ENCODE peak calls at places on chromosomes 2 and 18, in ten cellular contexts. One of them, this sample, is unnamed.

GRCh38 chr2:168851674-168852320 is 38.4 kb downstream of the SPC25 start:
- DNase-seq in astrocyte: peak; percentile 79
- DNase-seq in MM.1S: no peak
- DNase-seq in HCT116: peak; percentile 29
- DNase-seq in CD8-positive, alpha-beta memory T cell: no peak
- DNase-seq in tibial nerve: no peak
- DNase-seq in iPS DF 6.9: no peak
- DNase-seq in tibial artery: no peak
- DNase-seq in body of pancreas: no peak
- DNase-seq in esophagus squamous epithelium: no peak
- DNase-seq in this sample: peak; percentile 59

GRCh38 chr18:34710430-34711386 is 610 bp downstream of the DTNA start:
- DNase-seq in esophagus squamous epithelium: no peak
- DNase-seq in iPS DF 6.9: no peak
- DNase-seq in HCT116: no peak
- DNase-seq in tibial nerve: no peak
- DNase-seq in MM.1S: no peak
- DNase-seq in astrocyte: peak; percentile 47
- DNase-seq in body of pancreas: no peak
- DNase-seq in tibial artery: no peak
- DNase-seq in CD8-positive, alpha-beta memory T cell: no peak
- DNase-seq in this sample: no peak

GRCh38 chr2:70094978-70095832 is 7.9 kb downstream of the PCBP1 start:
- DNase-seq in astrocyte: peak; percentile 15
- DNase-seq in tibial nerve: peak; percentile 48
- DNase-seq in CD8-positive, alpha-beta memory T cell: no peak
- DNase-seq in tibial artery: peak; percentile 79
- DNase-seq in body of pancreas: peak; percentile 88
- DNase-seq in iPS DF 6.9: no peak
- DNase-seq in esophagus squamous epithelium: peak; percentile 22
- DNase-seq in HCT116: no peak
- DNase-seq in MM.1S: peak; percentile 81
- DNase-seq in this sample: no peak

GRCh38 chr2:111697560-111697959 is 186.4 kb downstream of the ANAPC1 start:
- DNase-seq in tibial nerve: no peak
- DNase-seq in astrocyte: no peak
- DNase-seq in body of pancreas: no peak
- DNase-seq in esophagus squamous epithelium: no peak
- DNase-seq in HCT116: no peak
- DNase-seq in CD8-positive, alpha-beta memory T cell: no peak
- DNase-seq in MM.1S: no peak
- DNase-seq in tibial artery: no peak
- DNase-seq in iPS DF 6.9: no peak
- DNase-seq in this sample: no peak

GRCh38 chr2:22037274-22037673 is 913.5 kb downstream of the TDRD15 start:
- DNase-seq in tibial artery: no peak
- DNase-seq in astrocyte: no peak
- DNase-seq in HCT116: no peak
- DNase-seq in iPS DF 6.9: no peak
- DNase-seq in MM.1S: no peak
- DNase-seq in body of pancreas: no peak
- DNase-seq in CD8-positive, alpha-beta memory T cell: no peak
- DNase-seq in tibial nerve: no peak
- DNase-seq in esophagus squamous epithelium: no peak
- DNase-seq in this sample: no peak

GRCh38 chr2:207122914-207123744 is 42.6 kb downstream of the KLF7 start:
- DNase-seq in iPS DF 6.9: no peak
- DNase-seq in tibial artery: no peak
- DNase-seq in CD8-positive, alpha-beta memory T cell: no peak
- DNase-seq in body of pancreas: no peak
- DNase-seq in esophagus squamous epithelium: no peak
- DNase-seq in astrocyte: no peak
- DNase-seq in MM.1S: no peak
- DNase-seq in HCT116: peak; percentile 59
- DNase-seq in tibial nerve: no peak
- DNase-seq in this sample: no peak

GRCh38 chr2:238720232-238720672 is 127.6 kb upstream of the TWIST2 start:
- DNase-seq in HCT116: peak; percentile 52
- DNase-seq in astrocyte: no peak
- DNase-seq in CD8-positive, alpha-beta memory T cell: no peak
- DNase-seq in tibial artery: peak; percentile 65
- DNase-seq in MM.1S: peak; percentile 47
- DNase-seq in esophagus squamous epithelium: no peak
- DNase-seq in tibial nerve: peak; percentile 69
- DNase-seq in iPS DF 6.9: no peak
- DNase-seq in body of pancreas: peak; percentile 35
- DNase-seq in this sample: no peak

GRCh38 chr18:55795101-55795669 is 207.2 kb upstream of the TCF4 start:
- DNase-seq in iPS DF 6.9: no peak
- DNase-seq in esophagus squamous epithelium: no peak
- DNase-seq in CD8-positive, alpha-beta memory T cell: no peak
- DNase-seq in tibial nerve: no peak
- DNase-seq in astrocyte: no peak
- DNase-seq in tibial artery: no peak
- DNase-seq in HCT116: no peak
- DNase-seq in body of pancreas: no peak
- DNase-seq in MM.1S: no peak
- DNase-seq in this sample: no peak

GRCh38 chr2:260507-261161 is 3.2 kb downstream of the SH3YL1 start:
- DNase-seq in MM.1S: no peak
- DNase-seq in tibial nerve: no peak
- DNase-seq in esophagus squamous epithelium: no peak
- DNase-seq in body of pancreas: no peak
- DNase-seq in CD8-positive, alpha-beta memory T cell: no peak
- DNase-seq in tibial artery: no peak
- DNase-seq in HCT116: no peak
- DNase-seq in iPS DF 6.9: no peak
- DNase-seq in astrocyte: no peak
- DNase-seq in this sample: no peak

GRCh38 chr2:39068757-39069515 is 51.9 kb downstream of the SOS1 start:
- DNase-seq in CD8-positive, alpha-beta memory T cell: no peak
- DNase-seq in astrocyte: peak; percentile 33
- DNase-seq in iPS DF 6.9: no peak
- DNase-seq in tibial artery: no peak
- DNase-seq in tibial nerve: no peak
- DNase-seq in esophagus squamous epithelium: no peak
- DNase-seq in body of pancreas: no peak
- DNase-seq in HCT116: no peak
- DNase-seq in MM.1S: no peak
- DNase-seq in this sample: no peak

DNA sequence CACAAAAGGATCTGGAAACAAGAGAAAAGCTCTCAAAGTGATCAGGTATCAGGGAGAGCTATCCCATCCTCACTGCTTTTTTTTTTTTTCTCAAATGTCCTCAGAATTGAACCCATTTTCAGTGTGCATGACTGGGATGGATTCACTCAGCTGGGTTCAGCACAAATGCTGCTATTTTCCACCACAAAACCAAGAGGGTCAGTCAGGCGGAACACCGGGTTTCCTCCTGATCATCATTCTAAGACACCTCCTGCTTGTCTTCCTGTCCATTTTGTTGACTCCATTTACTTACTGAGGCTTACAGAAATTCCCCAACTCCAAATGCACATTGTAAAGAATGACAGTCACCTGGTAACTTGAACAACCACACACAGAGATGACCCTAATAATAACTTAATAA is 39.9 kb downstream of the CYRIA start:
- DNase-seq in iPS DF 6.9: no peak
- DNase-seq in astrocyte: no peak
- DNase-seq in MM.1S: no peak
- DNase-seq in CD8-positive, alpha-beta memory T cell: no peak
- DNase-seq in body of pancreas: no peak
- DNase-seq in esophagus squamous epithelium: no peak
- DNase-seq in tibial artery: no peak
- DNase-seq in tibial nerve: no peak
- DNase-seq in HCT116: no peak
- DNase-seq in this sample: peak; percentile 84
- H3K27ac ChIP-seq in iPS DF 6.9: no peak overlapping the region
- H3K27ac ChIP-seq in astrocyte: no peak overlapping the region
- H3K27ac ChIP-seq in MM.1S: no peak overlapping the region
- H3K27ac ChIP-seq in CD8-positive, alpha-beta memory T cell: peak overlapping the region; percentile 18
- H3K27ac ChIP-seq in body of pancreas: no peak overlapping the region
- H3K27ac ChIP-seq in esophagus squamous epithelium: no peak overlapping the region
- H3K27ac ChIP-seq in tibial artery: no peak overlapping the region
- H3K27ac ChIP-seq in tibial nerve: peak overlapping the region; percentile 67
- H3K27ac ChIP-seq in HCT116: no peak overlapping the region
- H3K27ac ChIP-seq in this sample: peak overlapping the region; percentile 80

GRCh38 chr2:123532999-123533398 is 492.1 kb upstream of the CNTNAP5 start:
- DNase-seq in MM.1S: no peak
- DNase-seq in tibial nerve: no peak
- DNase-seq in CD8-positive, alpha-beta memory T cell: no peak
- DNase-seq in tibial artery: no peak
- DNase-seq in esophagus squamous epithelium: no peak
- DNase-seq in astrocyte: no peak
- DNase-seq in HCT116: no peak
- DNase-seq in body of pancreas: no peak
- DNase-seq in iPS DF 6.9: no peak
- DNase-seq in this sample: no peak
- H3K9me3 ChIP-seq in MM.1S: no peaks in the 10 kb centered on the region
- H3K9me3 ChIP-seq in tibial nerve: no peaks in the 10 kb centered on the region
- H3K9me3 ChIP-seq in CD8-positive, alpha-beta memory T cell: no peaks in the 10 kb centered on the region
- H3K9me3 ChIP-seq in tibial artery: no peaks in the 10 kb centered on the region
- H3K9me3 ChIP-seq in esophagus squamous epithelium: no peaks in the 10 kb centered on the region
- H3K9me3 ChIP-seq in astrocyte: no peaks in the 10 kb centered on the region
- H3K9me3 ChIP-seq in HCT116: peaks cover 21% of the 10 kb centered on the region
- H3K9me3 ChIP-seq in body of pancreas: no peaks in the 10 kb centered on the region
- H3K9me3 ChIP-seq in iPS DF 6.9: no peaks in the 10 kb centered on the region
- H3K9me3 ChIP-seq in this sample: no peaks in the 10 kb centered on the region

DNA sequence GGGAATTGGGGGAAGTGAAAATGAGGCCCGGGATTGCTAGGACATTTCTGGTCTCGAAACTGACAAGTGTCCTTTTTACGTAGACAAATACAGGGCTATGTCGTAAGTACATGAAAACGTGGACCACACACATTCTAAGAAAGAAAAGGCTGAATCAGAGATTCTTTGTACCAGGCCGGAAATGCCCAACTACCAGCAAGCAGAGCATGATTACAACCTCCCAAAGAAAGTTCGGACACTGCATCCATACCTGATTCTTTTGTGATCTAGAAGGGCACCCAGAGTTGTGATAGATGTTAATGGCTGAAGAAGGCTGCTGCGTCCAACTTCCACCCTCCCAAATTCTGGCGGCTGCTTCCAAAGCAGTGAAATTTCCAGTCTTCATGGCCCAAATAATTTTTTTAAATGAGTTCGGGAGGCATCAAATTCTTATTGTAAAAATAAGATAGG is 1.7 kb downstream of the RBMS1 start:
- DNase-seq in astrocyte: peak; percentile 79
- DNase-seq in MM.1S: peak; percentile 58
- DNase-seq in esophagus squamous epithelium: no peak
- DNase-seq in tibial nerve: peak; percentile 38
- DNase-seq in body of pancreas: no peak
- DNase-seq in HCT116: no peak
- DNase-seq in tibial artery: no peak
- DNase-seq in CD8-positive, alpha-beta memory T cell: no peak
- DNase-seq in iPS DF 6.9: no peak
- DNase-seq in this sample: no peak
- H3K27ac ChIP-seq in astrocyte: peak overlapping the region; percentile 84
- H3K27ac ChIP-seq in MM.1S: peak overlapping the region; percentile 71
- H3K27ac ChIP-seq in esophagus squamous epithelium: peak overlapping the region; percentile 97
- H3K27ac ChIP-seq in tibial nerve: peak overlapping the region; percentile 98
- H3K27ac ChIP-seq in body of pancreas: peak overlapping the region; percentile 86
- H3K27ac ChIP-seq in HCT116: no peak overlapping the region
- H3K27ac ChIP-seq in tibial artery: peak overlapping the region; percentile 97
- H3K27ac ChIP-seq in CD8-positive, alpha-beta memory T cell: no peak overlapping the region
- H3K27ac ChIP-seq in iPS DF 6.9: no peak overlapping the region
- H3K27ac ChIP-seq in this sample: peak overlapping the region; percentile 84

GRCh38 chr18:72342933-72343332 is 201.2 kb downstream of the CBLN2 start:
- DNase-seq in tibial artery: no peak
- DNase-seq in body of pancreas: no peak
- DNase-seq in esophagus squamous epithelium: no peak
- DNase-seq in MM.1S: no peak
- DNase-seq in CD8-positive, alpha-beta memory T cell: no peak
- DNase-seq in astrocyte: peak; percentile 2
- DNase-seq in HCT116: no peak
- DNase-seq in tibial nerve: no peak
- DNase-seq in iPS DF 6.9: no peak
- DNase-seq in this sample: no peak
- H3K9me3 ChIP-seq in tibial artery: no peaks in the 10 kb centered on the region
- H3K9me3 ChIP-seq in body of pancreas: no peaks in the 10 kb centered on the region
- H3K9me3 ChIP-seq in esophagus squamous epithelium: no peaks in the 10 kb centered on the region
- H3K9me3 ChIP-seq in MM.1S: no peaks in the 10 kb centered on the region
- H3K9me3 ChIP-seq in CD8-positive, alpha-beta memory T cell: no peaks in the 10 kb centered on the region
- H3K9me3 ChIP-seq in astrocyte: no peaks in the 10 kb centered on the region
- H3K9me3 ChIP-seq in HCT116: peaks cover 35% of the 10 kb centered on the region
- H3K9me3 ChIP-seq in tibial nerve: no peaks in the 10 kb centered on the region
- H3K9me3 ChIP-seq in iPS DF 6.9: no peaks in the 10 kb centered on the region
- H3K9me3 ChIP-seq in this sample: no peaks in the 10 kb centered on the region

GRCh38 chr2:109690822-109691541 is 76.8 kb downstream of the SOWAHC start:
- DNase-seq in HCT116: no peak
- DNase-seq in MM.1S: no peak
- DNase-seq in esophagus squamous epithelium: no peak
- DNase-seq in tibial artery: peak; percentile 44
- DNase-seq in body of pancreas: peak; percentile 63
- DNase-seq in CD8-positive, alpha-beta memory T cell: no peak
- DNase-seq in iPS DF 6.9: no peak
- DNase-seq in astrocyte: peak; percentile 53
- DNase-seq in tibial nerve: no peak
- DNase-seq in this sample: no peak

GRCh38 chr2:109692013-109692738 is 78.0 kb downstream of the SOWAHC start:
- DNase-seq in astrocyte: no peak
- DNase-seq in tibial artery: no peak
- DNase-seq in CD8-positive, alpha-beta memory T cell: no peak
- DNase-seq in body of pancreas: no peak
- DNase-seq in MM.1S: no peak
- DNase-seq in iPS DF 6.9: no peak
- DNase-seq in HCT116: no peak
- DNase-seq in tibial nerve: no peak
- DNase-seq in esophagus squamous epithelium: no peak
- DNase-seq in this sample: peak; percentile 43

GRCh38 chr2:109690457-109690821 is 76.3 kb downstream of the SOWAHC start:
- DNase-seq in body of pancreas: no peak
- DNase-seq in astrocyte: no peak
- DNase-seq in MM.1S: no peak
- DNase-seq in HCT116: no peak
- DNase-seq in iPS DF 6.9: no peak
- DNase-seq in esophagus squamous epithelium: no peak
- DNase-seq in tibial nerve: no peak
- DNase-seq in tibial artery: no peak
- DNase-seq in CD8-positive, alpha-beta memory T cell: no peak
- DNase-seq in this sample: peak; percentile 79

GRCh38 chr2:109689182-109689935 is 75.2 kb downstream of the SOWAHC start:
- DNase-seq in esophagus squamous epithelium: no peak
- DNase-seq in CD8-positive, alpha-beta memory T cell: no peak
- DNase-seq in MM.1S: no peak
- DNase-seq in tibial artery: no peak
- DNase-seq in body of pancreas: no peak
- DNase-seq in iPS DF 6.9: no peak
- DNase-seq in HCT116: no peak
- DNase-seq in tibial nerve: no peak
- DNase-seq in astrocyte: no peak
- DNase-seq in this sample: no peak

DNA sequence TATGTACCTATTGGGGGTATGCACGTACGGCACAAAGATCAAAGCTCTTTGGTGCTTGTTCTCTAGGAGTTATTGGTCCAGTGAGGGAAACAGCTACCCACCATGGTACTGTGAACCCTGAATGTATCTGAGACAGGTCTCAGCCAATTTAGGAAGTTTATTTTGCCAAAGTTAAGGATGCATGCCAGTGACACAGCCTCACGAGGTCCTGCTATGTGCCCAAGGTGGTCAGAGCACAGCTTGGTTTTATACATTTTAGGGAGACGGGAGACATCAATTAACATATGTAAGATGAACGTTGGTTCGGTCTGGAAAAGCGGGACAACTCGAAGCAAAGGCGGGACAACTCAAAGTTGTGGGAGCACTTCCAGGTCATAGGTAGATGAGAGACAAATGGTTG is 75.8 kb downstream of the SOWAHC start:
- DNase-seq in HCT116: no peak
- DNase-seq in MM.1S: no peak
- DNase-seq in tibial nerve: no peak
- DNase-seq in esophagus squamous epithelium: no peak
- DNase-seq in body of pancreas: no peak
- DNase-seq in iPS DF 6.9: no peak
- DNase-seq in tibial artery: no peak
- DNase-seq in astrocyte: no peak
- DNase-seq in CD8-positive, alpha-beta memory T cell: no peak
- DNase-seq in this sample: peak; percentile 26
- H3K27ac ChIP-seq in HCT116: no peak overlapping the region
- H3K27ac ChIP-seq in MM.1S: no peak overlapping the region
- H3K27ac ChIP-seq in tibial nerve: no peak overlapping the region
- H3K27ac ChIP-seq in esophagus squamous epithelium: peak overlapping the region; percentile 86
- H3K27ac ChIP-seq in body of pancreas: peak overlapping the region; percentile 66
- H3K27ac ChIP-seq in iPS DF 6.9: no peak overlapping the region
- H3K27ac ChIP-seq in tibial artery: peak overlapping the region; percentile 79
- H3K27ac ChIP-seq in astrocyte: no peak overlapping the region
- H3K27ac ChIP-seq in CD8-positive, alpha-beta memory T cell: no peak overlapping the region
- H3K27ac ChIP-seq in this sample: peak overlapping the region; percentile 89

This sample was measured in Peyer's patch.